ENCODE peak calls at places on chromosomes 2 and 18, in ten cellular contexts. F, I, P, O, V, B, Z, U, T and X are unnamed samples. For H3K4me1, the result is how much of the 10 kb centered on the place peaks cover.

GRCh38 chr2:85564144-85564563 is 2.9 kb upstream of the GGCX start:
- DNase-seq in F (no peak), I (no peak), P (no peak), O (no peak), V (no peak), B (no peak), Z (no peak), U (no peak), T (no peak), X (no peak)

GRCh38 chr2:8679567-8679826 is 2.4 kb upstream of the ID2 start:
- DNase-seq in F (no peak), I (no peak), P (no peak), O (no peak), V (no peak), B (no peak), Z (no peak), U (no peak), T (no peak), X (no peak)

GRCh38 chr2:190443055-190443454 is 34.9 kb downstream of the MFSD6 start:
- DNase-seq in F (no peak), I (no peak), P (no peak), O (no peak), V (no peak), B (no peak), Z (no peak), U (no peak), T (no peak), X (no peak)

GRCh38 chr2:143686585-143687164 is 557.5 kb downstream of the ARHGAP15 start:
- DNase-seq in F (no peak), I (no peak), P (no peak), O (no peak), V (no peak), B (no peak), Z (no peak), U (peak), T (no peak), X (peak)

GRCh38 chr2:128455710-128456050 is 137.0 kb upstream of the HS6ST1 start:
- DNase-seq in F (no peak), I (no peak), P (no peak), O (no peak), V (no peak), B (no peak), Z (no peak), U (no peak), T (no peak), X (no peak)

GRCh38 chr2:178331474-178332431 is 119.2 kb downstream of the PRKRA start:
- DNase-seq in F (no peak), I (no peak), P (no peak), O (no peak), V (no peak), B (no peak), Z (no peak), U (no peak), T (no peak), X (peak)

GRCh38 chr2:86776532-86776931 is 14.2 kb downstream of the CD8A start:
- DNase-seq in F (no peak), I (no peak), P (no peak), O (no peak), V (no peak), B (no peak), Z (no peak), U (no peak), T (no peak), X (no peak)

GRCh38 chr2:19652811-19653210 is 249.0 kb downstream of the TTC32 start:
- DNase-seq in F (no peak), I (no peak), P (no peak), O (no peak), V (no peak), B (no peak), Z (no peak), U (no peak), T (no peak), X (no peak)

GRCh38 chr2:67835266-67835665 is 227.5 kb downstream of the C1D start:
- DNase-seq in F (no peak), I (no peak), P (no peak), O (no peak), V (no peak), B (no peak), Z (no peak), U (no peak), T (no peak), X (no peak)

GRCh38 chr2:120436885-120437603 is 91.1 kb downstream of the INHBB start:
- DNase-seq in F (peak), I (no peak), P (no peak), O (no peak), V (no peak), B (no peak), Z (no peak), U (peak), T (peak), X (peak)

GRCh38 chr2:169822785-169823392 is 1.8 kb downstream of the METTL5 start:
- DNase-seq in F (no peak), I (no peak), P (no peak), O (no peak), V (no peak), B (no peak), Z (no peak), U (no peak), T (no peak), X (no peak)

GRCh38 chr18:44737623-44738022 is 56.9 kb downstream of the SETBP1 start:
- DNase-seq in F (no peak), I (no peak), P (no peak), O (no peak), V (no peak), B (no peak), Z (peak), U (no peak), T (no peak), X (no peak)

GRCh38 chr2:95292623-95293260 is 4.4 kb upstream of the KCNIP3 start:
- DNase-seq in F (no peak), I (no peak), P (no peak), O (no peak), V (no peak), B (no peak), Z (no peak), U (no peak), T (no peak), X (no peak)

GRCh38 chr2:9741110-9741509 is 102.2 kb upstream of the TAF1B start:
- DNase-seq in F (no peak), I (no peak), P (no peak), O (no peak), V (no peak), B (no peak), Z (no peak), U (no peak), T (no peak), X (no peak)

GRCh38 chr2:70697603-70698383 is 70.2 kb downstream of the ADD2 start:
- DNase-seq in F (no peak), I (no peak), P (no peak), O (no peak), V (no peak), B (no peak), Z (no peak), U (no peak), T (peak), X (no peak)

GRCh38 chr2:104938226-104938941 is 84.5 kb downstream of the POU3F3 start:
- DNase-seq in F (no peak), I (no peak), P (no peak), O (no peak), V (peak), B (no peak), Z (no peak), U (no peak), T (no peak), X (no peak)

GRCh38 chr2:57796527-57796926 is 250.1 kb upstream of the VRK2 start:
- DNase-seq in F (no peak), I (no peak), P (no peak), O (no peak), V (no peak), B (no peak), Z (no peak), U (no peak), T (no peak), X (no peak)

GRCh38 chr2:19114754-19115231 is 243.6 kb downstream of the OSR1 start:
- DNase-seq in F (no peak), I (no peak), P (no peak), O (no peak), V (no peak), B (no peak), Z (peak), U (no peak), T (no peak), X (no peak)

GRCh38 chr2:98348066-98348561 is 1.9 kb downstream of the CNGA3 start:
- DNase-seq in F (no peak), I (no peak), P (no peak), O (no peak), V (no peak), B (no peak), Z (no peak), U (no peak), T (no peak), X (no peak)

GRCh38 chr18:55577812-55578539 is 10.0 kb downstream of the TCF4 start:
- DNase-seq in F (no peak), I (no peak), P (no peak), O (no peak), V (no peak), B (no peak), Z (no peak), U (no peak), T (no peak), X (no peak)

GRCh38 chr2:72154386-72154785 is 6.7 kb upstream of the CYP26B1 start:
- DNase-seq in F (no peak), I (no peak), P (no peak), O (no peak), V (peak), B (no peak), Z (no peak), U (no peak), T (peak), X (no peak)

GRCh38 chr2:45272549-45273245 is 263.4 kb upstream of the SIX2 start:
- DNase-seq in F (no peak), I (no peak), P (no peak), O (no peak), V (no peak), B (no peak), Z (no peak), U (no peak), T (no peak), X (no peak)

GRCh38 chr2:241931084-241931975 is 61.8 kb downstream of the RTP5 start:
- DNase-seq in F (no peak), I (no peak), P (no peak), O (no peak), V (no peak), B (no peak), Z (no peak), U (no peak), T (no peak), X (no peak)

GRCh38 chr2:183283176-183283575 is 158.9 kb downstream of the NUP35 start:
- DNase-seq in F (no peak), I (no peak), P (no peak), O (no peak), V (no peak), B (no peak), Z (no peak), U (no peak), T (no peak), X (no peak)

GRCh38 chr18:75473316-75473715 is 45.8 kb upstream of the SMIM21 start:
- DNase-seq in F (no peak), I (no peak), P (no peak), O (no peak), V (no peak), B (no peak), Z (no peak), U (no peak), T (no peak), X (peak)

GRCh38 chr18:77108001-77108692 is 24.4 kb downstream of the MBP start:
- DNase-seq in F (peak), I (peak), P (no peak), O (no peak), V (peak), B (peak), Z (no peak), U (peak), T (no peak), X (peak)

GRCh38 chr18:30684825-30685481 is 357.6 kb downstream of the DSC3 start:
- DNase-seq in F (no peak), I (no peak), P (no peak), O (no peak), V (no peak), B (no peak), Z (no peak), U (no peak), T (no peak), X (no peak)

GRCh38 chr2:128423788-128424165 is 105.1 kb upstream of the HS6ST1 start:
- DNase-seq in F (no peak), I (no peak), P (no peak), O (no peak), V (no peak), B (peak), Z (peak), U (no peak), T (peak), X (no peak)

GRCh38 chr2:103427567-103427966 is 665.7 kb downstream of the TMEM182 start:
- DNase-seq in F (no peak), I (no peak), P (no peak), O (no peak), V (no peak), B (no peak), Z (no peak), U (no peak), T (no peak), X (no peak)

GRCh38 chr2:76895469-76895868 is 626.7 kb downstream of the LRRTM4 start:
- DNase-seq in F (no peak), I (no peak), P (no peak), O (no peak), V (no peak), B (no peak), Z (no peak), U (peak), T (no peak), X (no peak)

GRCh38 chr2:50751255-50752069 is 280.5 kb downstream of the NRXN1 start:
- DNase-seq in F (no peak), I (no peak), P (no peak), O (no peak), V (no peak), B (no peak), Z (no peak), U (no peak), T (no peak), X (no peak)

GRCh38 chr2:241035818-241036396 is 37.5 kb downstream of the SNED1 start:
- DNase-seq in F (no peak), I (no peak), P (peak), O (peak), V (no peak), B (no peak), Z (no peak), U (no peak), T (no peak), X (no peak)

GRCh38 chr2:60033325-60033724 is 520.1 kb downstream of the BCL11A start:
- DNase-seq in F (no peak), I (no peak), P (no peak), O (no peak), V (no peak), B (no peak), Z (no peak), U (no peak), T (no peak), X (no peak)

GRCh38 chr2:216064014-216064630 is 17.5 kb downstream of the PECR start:
- DNase-seq in F (no peak), I (no peak), P (no peak), O (no peak), V (no peak), B (no peak), Z (no peak), U (no peak), T (no peak), X (no peak)

GRCh38 chr2:103159018-103159417 is 397.2 kb downstream of the TMEM182 start:
- DNase-seq in F (no peak), I (no peak), P (no peak), O (no peak), V (no peak), B (no peak), Z (no peak), U (no peak), T (no peak), X (peak)

GRCh38 chr2:58195668-58196067 is 45.5 kb downstream of the FANCL start:
- DNase-seq in F (no peak), I (no peak), P (no peak), O (no peak), V (no peak), B (no peak), Z (no peak), U (peak), T (no peak), X (no peak)

GRCh38 chr18:26794210-26795101 is 71.1 kb downstream of the AQP4 start:
- DNase-seq in F (peak), I (no peak), P (no peak), O (no peak), V (no peak), B (no peak), Z (no peak), U (no peak), T (no peak), X (no peak)

GRCh38 chr2:238722883-238723282 is 125.0 kb upstream of the TWIST2 start:
- DNase-seq in F (no peak), I (no peak), P (no peak), O (no peak), V (no peak), B (no peak), Z (no peak), U (no peak), T (no peak), X (no peak)

GRCh38 chr2:174577967-174578589 is 19.5 kb downstream of the WIPF1 start:
- DNase-seq in F (no peak), I (no peak), P (peak), O (peak), V (no peak), B (no peak), Z (no peak), U (peak), T (no peak), X (peak)

GRCh38 chr2:174573621-174574081 is 24.0 kb downstream of the WIPF1 start:
- DNase-seq in F (no peak), I (no peak), P (no peak), O (no peak), V (no peak), B (no peak), Z (peak), U (no peak), T (peak), X (no peak)

GRCh38 chr2:174572556-174572955 is 25.0 kb downstream of the WIPF1 start:
- DNase-seq in F (no peak), I (no peak), P (no peak), O (no peak), V (no peak), B (no peak), Z (no peak), U (no peak), T (no peak), X (no peak)

GRCh38 chr2:174574657-174575056 is 22.9 kb downstream of the WIPF1 start:
- DNase-seq in F (no peak), I (no peak), P (no peak), O (no peak), V (no peak), B (no peak), Z (no peak), U (peak), T (no peak), X (no peak)

DNA sequence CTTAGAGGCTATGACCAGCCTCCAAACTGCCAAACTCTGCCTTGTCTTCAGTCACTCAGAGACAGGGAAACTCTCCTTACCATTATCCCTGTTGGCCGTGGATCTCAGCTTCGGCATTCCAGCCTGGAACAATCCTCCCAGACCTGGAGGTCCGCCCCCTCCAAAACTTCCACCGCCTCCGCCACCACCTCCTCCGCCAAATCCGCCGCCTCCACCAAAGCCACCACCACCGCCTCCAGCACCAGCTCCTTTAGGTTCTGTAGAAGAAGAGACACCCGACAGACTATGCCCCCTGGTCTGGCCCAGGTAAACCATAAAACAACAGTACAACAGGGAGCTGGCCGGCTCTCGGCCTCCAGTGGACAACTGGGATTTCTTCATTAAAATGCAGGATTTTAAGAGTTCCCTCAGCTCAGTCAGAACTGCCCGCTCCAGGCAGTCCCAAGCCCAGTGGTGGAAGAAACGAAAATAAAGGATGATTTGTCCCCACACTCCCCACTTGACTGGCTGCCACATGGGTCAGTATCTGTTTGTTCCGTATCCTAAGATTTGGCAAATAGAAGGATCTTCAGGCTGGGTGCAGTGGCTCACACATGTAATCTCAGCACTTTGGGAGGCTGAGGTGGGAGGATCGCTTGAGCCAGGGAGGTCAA is 22.4 kb downstream of the WIPF1 start:
- DNase-seq in F (no peak), I (no peak), P (no peak), O (no peak), V (no peak), B (no peak), Z (no peak), U (no peak), T (no peak), X (no peak)
- H3K4me1 ChIP-seq in F (under half), I (under half), P (half or more), O (under half), V (under half), B (under half), Z (under half), U (under half), T (half or more), X (under half)

GRCh38 chr2:197277726-197278259 is 32.8 kb downstream of the ANKRD44 start:
- DNase-seq in F (no peak), I (no peak), P (no peak), O (no peak), V (no peak), B (no peak), Z (no peak), U (no peak), T (no peak), X (no peak)

GRCh38 chr2:197281421-197281820 is 29.2 kb downstream of the ANKRD44 start:
- DNase-seq in F (no peak), I (no peak), P (no peak), O (no peak), V (no peak), B (no peak), Z (no peak), U (no peak), T (no peak), X (no peak)

GRCh38 chr2:197279997-197280756 is 30.4 kb downstream of the ANKRD44 start:
- DNase-seq in F (no peak), I (no peak), P (no peak), O (no peak), V (no peak), B (no peak), Z (no peak), U (no peak), T (no peak), X (no peak)

GRCh38 chr2:197276156-197276555 is 34.4 kb downstream of the ANKRD44 start:
- DNase-seq in F (no peak), I (no peak), P (no peak), O (no peak), V (no peak), B (no peak), Z (no peak), U (no peak), T (no peak), X (no peak)

GRCh38 chr2:197278804-197279763 is 31.5 kb downstream of the ANKRD44 start:
- DNase-seq in F (no peak), I (no peak), P (no peak), O (no peak), V (no peak), B (no peak), Z (no peak), U (no peak), T (no peak), X (no peak)
- H3K4me3 ChIP-seq in F (no peak), I (no peak), P (no peak), O (peak), V (no peak), B (no peak), Z (no peak), U (no peak), T (no peak), X (no peak)

GRCh38 chr2:191656792-191657191 is 21.1 kb upstream of the NABP1 start:
- DNase-seq in F (no peak), I (no peak), P (no peak), O (no peak), V (no peak), B (no peak), Z (no peak), U (no peak), T (no peak), X (no peak)

GRCh38 chr2:191661099-191661681 is 16.7 kb upstream of the NABP1 start:
- DNase-seq in F (no peak), I (no peak), P (no peak), O (no peak), V (no peak), B (no peak), Z (no peak), U (no peak), T (no peak), X (no peak)

GRCh38 chr2:191657977-191658376 is 20.0 kb upstream of the NABP1 start:
- DNase-seq in F (no peak), I (no peak), P (no peak), O (no peak), V (no peak), B (no peak), Z (no peak), U (peak), T (no peak), X (no peak)

GRCh38 chr2:191659198-191659597 is 18.7 kb upstream of the NABP1 start:
- DNase-seq in F (no peak), I (no peak), P (no peak), O (no peak), V (no peak), B (no peak), Z (no peak), U (no peak), T (no peak), X (no peak)

DNA sequence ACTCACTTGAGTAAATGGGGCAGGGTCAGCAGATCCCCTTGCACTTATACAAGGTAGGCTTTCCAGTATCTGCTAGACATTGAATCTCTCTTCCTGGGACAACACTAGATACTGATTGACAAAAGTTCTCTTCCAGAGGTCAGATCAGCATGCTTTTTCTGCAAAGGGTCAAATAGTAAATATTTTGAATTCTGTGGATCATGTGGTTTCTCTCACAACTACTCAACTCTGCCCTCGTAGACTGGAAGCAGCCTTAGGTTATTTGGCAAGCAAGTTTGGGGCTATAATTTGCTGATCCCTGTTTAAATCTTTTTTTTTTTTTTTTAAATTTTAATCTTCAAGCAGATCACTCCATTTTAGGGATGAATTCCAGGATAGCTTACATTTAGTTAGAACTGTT is 17.4 kb upstream of the NABP1 start:
- DNase-seq in F (no peak), I (no peak), P (no peak), O (no peak), V (no peak), B (no peak), Z (no peak), U (no peak), T (no peak), X (no peak)
- H3K4me1 ChIP-seq in F (under half), I (under half), P (under half), O (under half), V (under half), B (under half), Z (under half), U (under half), T (under half), X (under half)

GRCh38 chr2:101097638-101098037 is 53.5 kb downstream of the TBC1D8 start:
- DNase-seq in F (no peak), I (no peak), P (no peak), O (no peak), V (no peak), B (no peak), Z (no peak), U (no peak), T (no peak), X (no peak)

GRCh38 chr2:101096619-101097142 is 54.5 kb downstream of the TBC1D8 start:
- DNase-seq in F (no peak), I (no peak), P (no peak), O (no peak), V (no peak), B (no peak), Z (no peak), U (no peak), T (no peak), X (no peak)
- H3K4me3 ChIP-seq in F (no peak), I (no peak), P (no peak), O (no peak), V (no peak), B (no peak), Z (no peak), U (no peak), T (no peak), X (no peak)